ENCODE peak calls at places on chromosomes 2 and 18, in five cellular contexts. Q, K, B, Z and M are unnamed samples. For H3K4me1, the result is how much of the 10 kb centered on the place peaks cover.

GRCh38 chr18:61379827-61380226 is 46.6 kb downstream of the CDH20 start:
- DNase-seq in Z (no peak), Q (no peak), B (no peak), K (no peak), M (no peak)

GRCh38 chr2:169961911-169962310 is 134.7 kb downstream of the UBR3 start:
- DNase-seq in Z (no peak), Q (peak), K (no peak), B (peak), M (no peak)

GRCh38 chr2:88006912-88007439 is 9.4 kb downstream of the RNU2-63P start:
- DNase-seq in B (no peak), Q (no peak), K (no peak), Z (no peak), M (no peak)

GRCh38 chr2:237171396-237171795 is 85.7 kb downstream of the COPS8 start:
- DNase-seq in B (peak), K (peak), Q (peak), Z (no peak), M (peak)

GRCh38 chr2:168666339-168666738 is 136.1 kb upstream of the NOSTRIN start:
- DNase-seq in K (no peak), Q (peak), B (peak), Z (no peak), M (no peak)

GRCh38 chr2:179751184-179751809 is 110.1 kb downstream of the ZNF385B start:
- DNase-seq in Z (no peak), B (peak), K (peak), Q (peak), M (peak)

GRCh38 chr18:77062518-77063003 is 70.0 kb downstream of the MBP start:
- DNase-seq in Z (peak), B (peak), Q (peak), K (no peak), M (no peak)

GRCh38 chr2:197293252-197294007 is 17.1 kb downstream of the ANKRD44 start:
- DNase-seq in Z (no peak), B (no peak), K (no peak), Q (no peak), M (peak)

GRCh38 chr2:55743583-55743982 is 49.9 kb upstream of the PNPT1 start:
- DNase-seq in K (no peak), Q (peak), B (peak), Z (no peak), M (no peak)

GRCh38 chr2:191218292-191218898 is 26.8 kb upstream of the MYO1B start:
- DNase-seq in K (peak), Z (peak), Q (peak), B (peak), M (peak)

GRCh38 chr18:37385846-37386435 is 179.7 kb downstream of the CELF4 start:
- DNase-seq in B (peak), K (peak), Z (no peak), Q (no peak), M (peak)

GRCh38 chr18:22168360-22168921 is 948 bp upstream of the GATA6 start:
- DNase-seq in B (no peak), Z (no peak), K (peak), Q (no peak), M (peak)

GRCh38 chr2:238846503-238847431 is 1.1 kb upstream of the TWIST2 start:
- DNase-seq in Q (peak), K (peak), Z (no peak), B (peak), M (no peak)

GRCh38 chr2:101125799-101126198 is 25.4 kb downstream of the TBC1D8 start:
- DNase-seq in B (no peak), Z (no peak), K (no peak), Q (no peak), M (no peak)

GRCh38 chr18:62621546-62621945 is 93.8 kb upstream of the PHLPP1 start:
- DNase-seq in B (peak), Z (no peak), K (peak), Q (peak), M (no peak)

GRCh38 chr2:25692737-25693445 is 19.5 kb upstream of the DTNB start:
- DNase-seq in Q (no peak), B (no peak), Z (no peak), K (no peak), M (no peak)

GRCh38 chr2:46545015-46545839 is 65.9 kb downstream of the TMEM247 start:
- DNase-seq in K (no peak), Q (no peak), B (no peak), Z (no peak), M (no peak)

GRCh38 chr2:70932631-70933230 is 3.0 kb upstream of the ATP6V1B1 start:
- DNase-seq in B (no peak), Q (no peak), Z (no peak), K (no peak), M (no peak)

GRCh38 chr2:25079050-25079635 is 37.3 kb downstream of the EFR3B start:
- DNase-seq in Z (no peak), B (no peak), K (no peak), Q (no peak), M (no peak)

GRCh38 chr2:10030311-10030736 is 13.0 kb upstream of the KLF11 start:
- DNase-seq in B (no peak), Z (no peak), K (no peak), Q (no peak), M (no peak)

GRCh38 chr18:58213445-58213844 is 169.4 kb downstream of the NEDD4L start:
- DNase-seq in K (no peak), Z (no peak), B (peak), Q (peak), M (no peak)

GRCh38 chr2:113124181-113124961 is 3.0 kb upstream of the IL1RN start:
- DNase-seq in K (no peak), B (peak), Q (peak), Z (no peak), M (no peak)

GRCh38 chr2:218016810-218017209 is 14.0 kb upstream of the TNS1 start:
- DNase-seq in Q (no peak), Z (no peak), B (no peak), K (no peak), M (no peak)

GRCh38 chr2:45237850-45238542 is 228.7 kb upstream of the SIX2 start:
- DNase-seq in K (peak), Z (peak), Q (peak), B (peak), M (no peak)

GRCh38 chr18:24459772-24460171 is 665 bp upstream of the HRH4 start:
- DNase-seq in Q (no peak), B (no peak), Z (no peak), K (no peak), M (no peak)

GRCh38 chr2:179177694-179178093 is 86.9 kb downstream of the SESTD1 start:
- DNase-seq in Z (no peak), B (no peak), K (no peak), Q (no peak), M (no peak)

GRCh38 chr18:59249186-59249774 is 24.0 kb downstream of the RAX start:
- DNase-seq in B (peak), Q (peak), Z (peak), K (peak), M (peak)

GRCh38 chr2:1745171-1746023 is 1.1 kb upstream of the PXDN start:
- DNase-seq in K (no peak), B (no peak), Z (no peak), Q (no peak), M (no peak)

GRCh38 chr2:60532421-60532820 is 21.0 kb downstream of the BCL11A start:
- DNase-seq in Z (no peak), B (no peak), K (no peak), Q (no peak), M (no peak)

GRCh38 chr2:149899390-149899789 is 311.8 kb upstream of the MMADHC start:
- DNase-seq in Z (no peak), K (no peak), B (no peak), Q (no peak), M (peak)

DNA sequence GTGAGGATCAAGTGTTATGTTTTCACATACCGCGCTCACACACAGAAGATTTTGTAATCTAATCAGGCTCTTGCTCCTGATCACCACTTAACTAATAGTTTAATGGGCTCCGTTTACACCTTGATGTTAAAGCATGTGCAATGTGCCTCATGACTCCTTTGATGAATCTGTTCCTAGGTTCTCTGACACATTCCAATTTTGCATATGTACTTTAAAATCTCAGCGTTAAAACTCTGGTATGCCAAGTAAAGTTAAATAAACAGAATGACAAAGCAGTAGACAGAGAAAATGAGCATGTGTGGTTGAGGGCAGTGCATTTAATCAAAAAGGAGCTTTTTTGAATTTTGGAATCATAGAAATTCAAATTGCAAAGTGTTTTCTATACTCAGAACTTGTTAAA is 96.4 kb downstream of the TCF4 start:
- DNase-seq in B (peak), K (no peak), Q (peak), Z (no peak), M (no peak)
- TF ChIP-seq EZH2 in B (no peak), K (no peak), Q (no peak), Z (no peak), M (no peak)

DNA sequence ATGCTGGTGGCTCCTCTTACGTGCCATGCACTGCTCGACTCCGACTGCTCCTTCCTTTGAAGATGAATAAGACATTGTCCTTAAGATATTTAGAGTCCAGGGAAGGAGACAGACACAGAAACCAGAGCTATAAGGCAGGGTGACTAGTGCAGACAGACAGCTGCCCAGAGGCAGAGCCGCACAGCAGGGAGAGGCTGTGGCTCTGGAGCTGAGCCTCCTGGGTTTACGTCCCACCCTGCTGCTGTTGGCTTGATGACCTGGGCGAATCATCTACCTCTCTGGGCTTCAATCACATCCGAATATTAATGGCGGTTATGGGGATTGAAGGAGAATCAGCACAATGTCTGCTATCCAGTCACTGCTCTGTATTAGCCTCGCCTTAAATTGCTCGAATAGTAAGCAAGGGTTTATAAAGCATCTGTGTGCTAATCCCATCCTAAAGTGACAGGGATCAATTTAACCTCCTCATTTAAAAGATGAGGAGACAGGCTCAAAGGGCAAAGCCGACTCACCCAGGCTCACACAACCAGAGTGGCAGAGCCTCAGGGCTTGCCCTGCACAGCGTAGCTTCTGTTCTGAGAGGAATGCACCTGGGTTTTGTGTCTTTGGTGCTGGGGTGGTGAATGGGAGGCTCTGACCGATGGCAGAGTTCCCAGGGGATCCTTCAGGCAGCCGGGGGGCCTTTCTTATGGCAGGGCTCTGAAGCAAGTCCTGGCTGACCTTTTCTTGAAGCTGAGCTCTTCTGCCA is 284.1 kb downstream of the MYCN start:
- DNase-seq in Z (no peak), K (no peak), B (no peak), Q (no peak), M (no peak)
- H3K4me1 ChIP-seq in Z (under half), K (under half), B (under half), Q (under half), M (under half)

GRCh38 chr2:186498834-186499233 is 12.8 kb downstream of the ZC3H15 start:
- DNase-seq in Z (no peak), B (no peak), Q (no peak), K (no peak), M (no peak)

GRCh38 chr2:186508263-186508662 is 22.2 kb downstream of the ZC3H15 start:
- DNase-seq in B (no peak), K (no peak), Q (no peak), Z (no peak), M (no peak)

GRCh38 chr2:186503827-186504606 is 18.0 kb downstream of the ZC3H15 start:
- DNase-seq in Q (peak), K (peak), Z (no peak), B (peak), M (peak)
- TF ChIP-seq CTCF in Q (peak), K (peak), Z (peak), B (peak), M (peak)

GRCh38 chr18:79395761-79396404 is at the start of gene NFATC1:
- DNase-seq in B (peak), K (peak), Q (peak), Z (peak), M (peak)
- TF ChIP-seq EZH2 in B (no peak), K (no peak), Q (peak), Z (peak), M (no peak)

GRCh38 chr2:39515897-39516346 is 78.8 kb upstream of the MAP4K3 start:
- DNase-seq in K (no peak), B (no peak), Z (no peak), Q (no peak), M (no peak)
- H3K4me1 ChIP-seq in K (half or more), B (under half), Z (under half), Q (under half), M (half or more)

DNA sequence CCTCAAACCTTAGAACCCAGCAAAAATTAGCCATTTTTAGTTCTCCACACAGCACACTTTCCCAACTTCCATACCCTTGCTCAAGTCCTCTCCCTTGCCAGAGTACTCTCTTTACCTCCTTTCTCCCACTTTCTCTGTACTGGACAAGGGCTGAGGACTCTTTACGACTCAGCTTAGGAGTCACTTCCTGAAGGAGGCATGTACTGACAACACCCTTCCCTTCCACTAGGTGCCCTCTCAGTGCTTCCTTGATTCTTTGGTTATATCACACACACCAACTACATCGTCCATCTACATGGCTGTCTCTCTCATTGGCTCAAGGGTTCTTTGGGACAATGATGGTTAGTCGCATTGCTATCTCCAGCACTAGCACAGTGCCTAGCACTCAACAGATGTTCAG is 5.2 kb upstream of the C18orf63 start:
- DNase-seq in Q (no peak), K (peak), B (peak), Z (no peak), M (peak)
- TF ChIP-seq CTCF in Q (no peak), K (no peak), B (peak), Z (peak), M (peak)

GRCh38 chr2:28390241-28390856 is 2.3 kb upstream of the FOSL2 start:
- DNase-seq in K (peak), Q (peak), B (peak), Z (peak), M (peak)

GRCh38 chr2:28392297-28393114 is at the start of gene FOSL2:
- DNase-seq in Z (peak), Q (peak), B (peak), K (peak), M (peak)

GRCh38 chr2:28389399-28390240 is 3.0 kb upstream of the FOSL2 start:
- DNase-seq in Q (no peak), B (peak), Z (no peak), K (peak), M (no peak)

GRCh38 chr2:28391564-28392296 is 928 bp upstream of the FOSL2 start:
- DNase-seq in Z (peak), Q (peak), B (peak), K (peak), M (peak)

GRCh38 chr2:28390857-28391563 is 1.6 kb upstream of the FOSL2 start:
- DNase-seq in Q (no peak), B (peak), Z (no peak), K (peak), M (no peak)
- TF ChIP-seq EZH2 in Q (no peak), B (no peak), Z (no peak), K (no peak), M (no peak)

GRCh38 chr18:48547456-48548403 is 8.9 kb downstream of the CTIF start:
- DNase-seq in B (peak), Z (no peak), K (no peak), Q (peak), M (peak)

GRCh38 chr18:48546411-48546810 is 7.6 kb downstream of the CTIF start:
- DNase-seq in Z (no peak), K (no peak), Q (peak), B (peak), M (peak)

GRCh38 chr18:48550101-48550729 is 11.4 kb downstream of the CTIF start:
- DNase-seq in K (no peak), Q (no peak), Z (no peak), B (no peak), M (no peak)

GRCh38 chr18:48548921-48549320 is 10.1 kb downstream of the CTIF start:
- DNase-seq in B (no peak), K (no peak), Z (no peak), Q (no peak), M (no peak)

DNA sequence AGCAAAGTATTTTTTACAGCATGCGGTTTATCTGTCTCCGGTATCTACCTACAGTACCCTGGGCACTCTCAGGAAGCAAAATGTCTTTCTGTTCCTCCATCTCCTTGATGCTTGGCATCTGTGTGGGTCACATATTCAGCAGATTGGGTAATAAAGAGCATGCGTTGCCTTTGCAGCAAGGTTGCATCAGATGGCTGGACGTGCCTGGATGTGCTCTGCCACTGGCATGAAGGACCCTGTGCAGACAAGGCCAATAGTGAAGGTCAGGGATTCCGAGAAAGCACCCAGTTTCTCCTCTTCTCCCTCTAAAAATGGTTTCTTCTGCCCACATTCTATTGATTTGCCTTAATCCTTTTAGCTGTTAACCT is 9.6 kb downstream of the CTIF start:
- DNase-seq in Q (no peak), B (no peak), Z (no peak), K (no peak), M (no peak)
- H3K4me1 ChIP-seq in Q (under half), B (under half), Z (under half), K (under half), M (under half)

DNA sequence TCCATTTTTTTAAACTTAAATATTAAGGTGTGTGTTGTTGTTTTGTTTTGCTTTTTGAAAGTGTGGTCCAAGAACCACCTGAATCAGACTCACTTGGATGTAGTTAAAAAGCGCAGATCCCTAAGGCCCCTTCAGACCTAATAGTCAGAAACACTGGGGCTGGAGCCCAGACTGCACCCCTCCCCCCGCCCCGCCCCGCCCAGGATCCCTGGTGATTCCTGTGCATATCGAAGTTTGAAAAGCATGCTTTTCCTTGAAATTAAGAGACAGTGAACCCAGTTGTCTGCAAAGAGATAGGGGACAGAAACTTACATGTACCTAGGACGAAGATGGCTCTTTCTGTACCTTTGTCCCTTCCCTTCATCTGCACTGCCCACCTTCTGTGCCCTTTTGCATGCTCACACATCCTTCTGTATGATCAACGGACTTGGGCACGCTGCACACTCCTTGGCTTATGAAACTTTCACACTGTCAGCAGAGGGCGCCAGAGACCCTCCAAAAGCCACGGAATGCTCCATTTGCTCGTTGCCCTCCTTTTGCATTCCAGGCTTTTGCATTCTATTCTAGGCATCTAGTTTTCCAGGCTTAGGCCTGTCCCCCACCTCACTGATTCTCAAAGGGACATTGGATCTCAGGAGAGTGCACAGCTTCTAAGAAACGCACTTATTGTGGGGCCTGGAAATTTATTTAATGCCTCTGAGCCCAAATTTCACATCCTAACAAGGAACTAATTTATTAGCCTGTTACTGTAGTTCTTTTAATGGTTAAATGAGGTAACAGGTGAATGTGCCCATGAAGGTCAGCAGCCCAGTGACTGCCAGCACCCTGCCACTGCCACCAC is 32.8 kb upstream of the SLC14A1 start:
- DNase-seq in Z (peak), K (peak), B (peak), Q (peak), M (peak)
- TF ChIP-seq CTCF in Z (peak), K (peak), B (peak), Q (peak), M (peak)